ENCODE peak calls at places on chromosomes 7 and 10, in nine cellular contexts. K is neural progenitor cell; G is EL; F is T-helper 9 cell; U is stimulated activated CD4-positive, alpha-beta T cell treated with anti-CD3 and anti-CD28 coated beads, Interleukin-2, amount 100 ng/mL, for 24 hours; A is AG08395; P is lower leg skin; Q is skeletal muscle cell; J is kidney. E is an unnamed sample.

GRCh38 chr7:23863209-23863798 is 153.3 kb downstream of the STK31 start:
- DNase-seq in K (peak), G (peak), F (no peak), U (peak), A (peak), P (no peak), Q (peak), J (no peak), E (peak)

GRCh38 chr7:6209340-6209739 is 63.1 kb downstream of the CYTH3 start:
- DNase-seq in K (no peak), G (no peak), F (no peak), U (no peak), A (no peak), P (peak), Q (no peak), J (no peak), E (no peak)

GRCh38 chr10:34156781-34157425 is 658.2 kb downstream of the PARD3 start:
- DNase-seq in K (no peak), G (peak), F (no peak), U (no peak), A (peak), P (no peak), Q (no peak), J (no peak), E (no peak)

GRCh38 chr10:5081091-5081490 is 13.1 kb upstream of the AKR1C3 start:
- DNase-seq in K (no peak), G (no peak), F (no peak), U (no peak), A (no peak), P (no peak), Q (no peak), J (no peak), E (no peak)

GRCh38 chr7:7265676-7266075 is 83.3 kb downstream of the C1GALT1 start:
- DNase-seq in K (no peak), G (no peak), F (no peak), U (no peak), A (no peak), P (no peak), Q (no peak), J (no peak), E (no peak)

GRCh38 chr7:27211084-27211446 is 11.2 kb upstream of the HOXA13 start:
- DNase-seq in K (no peak), G (no peak), F (no peak), U (no peak), A (no peak), P (no peak), Q (no peak), J (no peak), E (no peak)

GRCh38 chr10:114026189-114027040 is 17.3 kb upstream of the ADRB1 start:
- DNase-seq in K (no peak), G (peak), F (no peak), U (no peak), A (peak), P (no peak), Q (peak), J (no peak), E (peak)

GRCh38 chr7:151773795-151774194 is 103.1 kb downstream of the PRKAG2 start:
- DNase-seq in K (no peak), G (no peak), F (no peak), U (no peak), A (no peak), P (peak), Q (no peak), J (no peak), E (no peak)

GRCh38 chr10:113007821-113008220 is 57.8 kb downstream of the TCF7L2 start:
- DNase-seq in K (no peak), G (no peak), F (no peak), U (no peak), A (peak), P (no peak), Q (no peak), J (no peak), E (no peak)

GRCh38 chr10:100909506-100910260 is 3.1 kb upstream of the SLF2 start:
- DNase-seq in K (peak), G (no peak), F (no peak), U (no peak), A (no peak), P (no peak), Q (no peak), J (no peak), E (peak)

GRCh38 chr10:34031410-34031809 is 696.9 kb upstream of the NRP1 start:
- DNase-seq in K (no peak), G (peak), F (no peak), U (no peak), A (peak), P (peak), Q (peak), J (no peak), E (no peak)

GRCh38 chr7:20408467-20408826 is 77.7 kb downstream of the ITGB8 start:
- DNase-seq in K (no peak), G (peak), F (no peak), U (no peak), A (peak), P (no peak), Q (no peak), J (no peak), E (no peak)

GRCh38 chr7:100369105-100369504 is 4.2 kb upstream of the PILRA start:
- DNase-seq in K (no peak), G (no peak), F (no peak), U (no peak), A (no peak), P (no peak), Q (no peak), J (peak), E (no peak)

GRCh38 chr7:79471283-79471682 is 17.8 kb upstream of the MAGI2 start:
- DNase-seq in K (no peak), G (no peak), F (no peak), U (no peak), A (no peak), P (no peak), Q (no peak), J (no peak), E (no peak)

GRCh38 chr7:150962743-150963399 is 15.2 kb downstream of the KCNH2 start:
- DNase-seq in K (peak), G (peak), F (peak), U (peak), A (peak), P (no peak), Q (no peak), J (no peak), E (peak)

GRCh38 chr7:147182859-147183258 is 1066.3 kb downstream of the CNTNAP2 start:
- DNase-seq in K (no peak), G (peak), F (no peak), U (no peak), A (no peak), P (no peak), Q (peak), J (no peak), E (no peak)

GRCh38 chr10:31761156-31761555 is 167.5 kb downstream of the ARHGAP12 start:
- DNase-seq in K (no peak), G (no peak), F (no peak), U (no peak), A (peak), P (no peak), Q (no peak), J (no peak), E (no peak)

GRCh38 chr7:41103331-41103730 is 599.6 kb downstream of the INHBA start:
- DNase-seq in K (no peak), G (peak), F (no peak), U (no peak), A (no peak), P (no peak), Q (no peak), J (no peak), E (peak)

GRCh38 chr10:43986396-43986795 is 337.7 kb upstream of the ZNF32 start:
- DNase-seq in K (no peak), G (no peak), F (no peak), U (no peak), A (no peak), P (no peak), Q (no peak), J (no peak), E (no peak)

GRCh38 chr10:12491491-12491890 is 142.1 kb downstream of the CAMK1D start:
- DNase-seq in K (no peak), G (no peak), F (no peak), U (no peak), A (no peak), P (no peak), Q (no peak), J (no peak), E (no peak)

GRCh38 chr7:36053589-36053988 is 99.5 kb upstream of the EEPD1 start:
- DNase-seq in K (no peak), G (no peak), F (no peak), U (no peak), A (no peak), P (no peak), Q (no peak), J (no peak), E (no peak)

GRCh38 chr10:13706604-13707003 is 119.8 kb downstream of the PRPF18 start:
- DNase-seq in K (no peak), G (no peak), F (no peak), U (no peak), A (no peak), P (no peak), Q (no peak), J (no peak), E (no peak)

GRCh38 chr7:651032-651728 is 75.3 kb upstream of the DNAAF5 start:
- DNase-seq in K (no peak), G (no peak), F (peak), U (peak), A (no peak), P (no peak), Q (no peak), J (peak), E (no peak)

GRCh38 chr10:69101451-69102095 is 13.7 kb downstream of the SRGN start:
- DNase-seq in K (no peak), G (peak), F (no peak), U (peak), A (no peak), P (peak), Q (no peak), J (no peak), E (no peak)